ENCODE peak calls at places on chromosomes 3 and 15, in four cellular contexts. V is hepatocyte, C is SK-N-SH, W is pancreas. N is an unnamed sample.

GRCh38 chr3:159911011-159911663 is 77.5 kb upstream of the IL12A start:
- DNase-seq in V (no peak), W (no peak), C (no peak), N (no peak)

GRCh38 chr3:194312743-194313281 is 38.3 kb downstream of the CPN2 start:
- DNase-seq in V (peak), C (no peak), W (no peak), N (peak)

GRCh38 chr15:69881760-69882159 is 216.0 kb downstream of the TLE3 start:
- DNase-seq in W (no peak), V (no peak), C (no peak), N (no peak)

GRCh38 chr3:3027976-3028567 is 82.1 kb downstream of the IL5RA start:
- DNase-seq in W (no peak), V (no peak), C (no peak), N (no peak)

GRCh38 chr3:152834354-152835310 is at the start of gene P2RY1:
- DNase-seq in W (peak), C (peak), V (peak), N (peak)

GRCh38 chr3:165817160-165817709 is 20.0 kb downstream of the BCHE start:
- DNase-seq in V (no peak), C (no peak), W (no peak), N (no peak)

GRCh38 chr15:70058642-70059360 is 38.9 kb downstream of the TLE3 start:
- DNase-seq in W (no peak), C (no peak), V (no peak), N (no peak)

GRCh38 chr15:38207591-38207990 is 45.0 kb upstream of the SPRED1 start:
- DNase-seq in W (no peak), V (no peak), C (no peak), N (no peak)

GRCh38 chr3:150469031-150469930 is 61.2 kb downstream of the TSC22D2 start:
- DNase-seq in V (peak), C (no peak), W (peak), N (peak)

GRCh38 chr3:8736436-8736835 is 2.8 kb downstream of the CAV3 start:
- DNase-seq in V (no peak), C (no peak), W (no peak), N (no peak)

GRCh38 chr15:47300596-47300995 is 416.7 kb upstream of the SEMA6D start:
- DNase-seq in C (no peak), V (no peak), W (no peak), N (no peak)

GRCh38 chr3:159929181-159929893 is 59.3 kb upstream of the IL12A start:
- DNase-seq in W (no peak), C (no peak), V (peak), N (peak)

GRCh38 chr3:109835958-109836357 is 498.6 kb upstream of the DPPA4 start:
- DNase-seq in C (no peak), W (no peak), V (no peak), N (no peak)

GRCh38 chr3:176919836-176920760 is 277.2 kb downstream of the TBL1XR1 start:
- DNase-seq in W (no peak), C (no peak), V (peak), N (peak)

GRCh38 chr15:38696120-38696727 is 131.6 kb upstream of the RASGRP1 start:
- DNase-seq in V (no peak), W (no peak), C (no peak), N (no peak)

GRCh38 chr3:9794400-9794799 is 1.5 kb downstream of the ARPC4 start:
- DNase-seq in C (no peak), V (no peak), W (no peak), N (no peak)

GRCh38 chr15:66043264-66043663 is 174.0 kb downstream of the RAB11A start:
- DNase-seq in C (no peak), V (peak), W (peak), N (no peak)

GRCh38 chr3:187076297-187076696 is 63.0 kb downstream of the RPL39L start:
- DNase-seq in C (no peak), W (no peak), V (no peak), N (no peak)

GRCh38 chr3:187291001-187291511 is 481 bp downstream of the MASP1 start:
- DNase-seq in C (no peak), V (peak), W (no peak), N (peak)

GRCh38 chr15:20349774-20350498 is 191.7 kb downstream of the GOLGA6L6 start:
- DNase-seq in W (peak), V (peak), C (no peak), N (no peak)

GRCh38 chr3:55189359-55189801 is 261.5 kb upstream of the LRTM1 start:
- DNase-seq in V (peak), W (no peak), C (no peak), N (peak)

GRCh38 chr3:64214697-64215018 is 10.6 kb downstream of the PRICKLE2 start:
- DNase-seq in W (no peak), C (no peak), V (peak), N (peak)

GRCh38 chr3:141020139-141020940 is 30.8 kb upstream of the SPSB4 start:
- DNase-seq in C (no peak), W (no peak), V (no peak), N (no peak)

GRCh38 chr15:76514292-76514691 is 177.7 kb downstream of the ISL2 start:
- DNase-seq in C (no peak), V (peak), W (no peak), N (no peak)

GRCh38 chr3:123361019-123361418 is 87.9 kb downstream of the ADCY5 start:
- DNase-seq in V (no peak), C (no peak), W (no peak), N (no peak)
- TF ChIP-seq CTCF in V (no peak), C (peak), W (no peak), N (no peak)

GRCh38 chr3:142445816-142446254 is 2.0 kb downstream of the XRN1 start:
- DNase-seq in C (no peak), V (peak), W (no peak), N (peak)
- H3K4me3 ChIP-seq in C (peak), V (peak), W (no peak), N (peak)

GRCh38 chr3:132721479-132722164 is 587 bp downstream of the NPHP3 start:
- DNase-seq in W (peak), C (no peak), V (peak), N (peak)
- TF ChIP-seq CTCF in W (peak), C (peak), V (no peak), N (peak)

GRCh38 chr15:85692873-85693272 is 101.9 kb downstream of the KLHL25 start:
- DNase-seq in C (no peak), V (no peak), W (no peak), N (no peak)
- H3K4me3 ChIP-seq in C (no peak), V (no peak), W (no peak), N (no peak)

GRCh38 chr15:81195339-81195864 is 1.3 kb upstream of the IL16 start:
- DNase-seq in W (no peak), C (no peak), V (no peak), N (no peak)
- TF ChIP-seq CTCF in W (no peak), C (no peak), V (no peak), N (no peak)

GRCh38 chr15:67091966-67092677 is 26.7 kb downstream of the SMAD3 start:
- DNase-seq in W (no peak), C (no peak), V (no peak), N (no peak)

GRCh38 chr15:67093146-67093874 is 27.9 kb downstream of the SMAD3 start:
- DNase-seq in W (no peak), V (no peak), C (no peak), N (no peak)

GRCh38 chr15:67094001-67094826 is 28.8 kb downstream of the SMAD3 start:
- DNase-seq in V (no peak), C (no peak), W (no peak), N (no peak)

GRCh38 chr15:67091073-67091965 is 25.9 kb downstream of the SMAD3 start:
- DNase-seq in W (peak), C (peak), V (peak), N (peak)

DNA sequence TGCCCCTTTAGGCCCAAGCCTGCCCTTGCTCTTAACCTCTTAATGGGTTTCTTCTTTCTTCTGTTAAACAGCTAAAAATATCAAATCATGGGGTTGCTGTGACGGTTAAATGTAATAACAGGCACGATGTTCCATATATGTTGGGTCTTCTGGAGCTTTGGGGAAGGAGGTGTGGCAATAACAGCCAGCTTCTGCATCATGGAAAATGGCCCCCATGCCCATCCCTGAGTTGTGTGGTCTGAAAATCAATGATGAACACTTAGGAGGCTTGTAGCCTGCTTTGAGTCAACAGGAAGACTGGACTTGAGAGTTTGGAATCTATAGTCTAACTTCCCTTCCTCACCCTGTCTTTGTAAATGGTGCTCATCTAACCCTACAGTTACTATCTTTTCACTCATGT is 27.3 kb downstream of the SMAD3 start:
- DNase-seq in W (no peak), V (no peak), C (no peak), N (no peak)
- H3K4me3 ChIP-seq in W (no peak), V (no peak), C (no peak), N (no peak)

DNA sequence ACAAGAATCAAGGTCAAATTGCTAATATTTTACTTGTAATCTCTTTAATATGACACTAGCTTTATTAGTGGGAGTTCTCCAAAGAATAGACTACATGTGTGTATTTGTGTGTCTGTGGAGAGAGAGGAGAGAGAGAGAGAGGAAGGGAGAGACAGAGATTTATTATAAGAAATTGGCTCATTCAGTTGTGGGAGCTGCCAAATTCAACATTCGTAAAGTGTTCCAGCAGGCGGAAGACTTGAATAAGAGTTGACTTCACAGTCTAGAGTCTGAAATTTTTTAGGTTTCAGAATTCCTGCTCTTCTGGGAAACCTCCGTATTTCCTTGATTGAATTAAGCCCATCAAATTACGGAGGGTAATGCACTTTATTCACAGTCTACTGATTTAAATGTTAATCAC is 4.7 kb upstream of the CLDN1 start:
- DNase-seq in W (no peak), C (no peak), V (no peak), N (peak)
- TF ChIP-seq CTCF in W (no peak), C (no peak), V (no peak), N (peak)

GRCh38 chr3:12840591-12841084 is 727 bp downstream of the RPL32 start:
- DNase-seq in V (no peak), C (no peak), W (no peak), N (no peak)

GRCh38 chr3:12835005-12835665 is 6.2 kb downstream of the RPL32 start:
- DNase-seq in W (no peak), C (no peak), V (no peak), N (no peak)

GRCh38 chr3:12841085-12841969 is at the start of gene RPL32:
- DNase-seq in C (peak), W (peak), V (peak), N (peak)

GRCh38 chr3:12837295-12837986 is 3.9 kb downstream of the RPL32 start:
- DNase-seq in C (no peak), V (no peak), W (no peak), N (no peak)

DNA sequence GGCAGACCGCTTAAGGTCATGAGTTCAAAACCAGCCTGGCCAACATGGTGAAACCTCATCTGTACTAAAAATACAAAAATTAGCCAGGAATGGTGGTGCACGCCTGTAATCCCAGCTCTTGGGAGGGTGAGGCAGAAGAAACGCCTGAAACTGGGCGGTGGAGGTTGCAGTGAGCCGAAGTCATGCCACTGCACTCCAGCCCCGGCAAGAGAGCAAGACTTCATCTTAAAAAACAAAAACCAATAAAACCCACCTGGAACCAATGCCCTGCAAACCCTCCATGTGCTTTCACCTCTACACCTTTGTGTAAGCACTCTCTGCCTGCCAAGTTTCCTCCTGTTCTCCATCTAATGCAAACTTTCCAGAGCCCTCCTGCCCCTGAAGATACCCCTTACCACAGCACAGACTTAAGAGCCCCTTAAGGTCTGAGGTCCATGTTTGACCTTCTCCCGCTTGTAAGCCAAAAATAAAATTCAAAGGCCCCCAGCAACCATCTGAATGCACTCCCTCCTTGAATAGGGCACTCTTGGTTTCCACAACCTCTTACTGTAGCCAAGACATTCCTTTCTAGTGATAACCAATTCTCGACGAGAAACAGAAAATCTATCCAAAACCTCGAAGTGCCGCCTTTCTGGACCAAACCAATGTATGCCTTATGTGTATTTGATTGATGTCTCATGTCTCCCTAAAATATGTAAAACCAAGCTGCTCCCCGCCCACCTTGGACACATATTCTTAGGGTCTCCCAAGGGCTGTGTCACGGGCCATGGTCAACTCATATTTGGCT is 3.0 kb downstream of the RPL32 start:
- DNase-seq in C (no peak), W (no peak), V (no peak), N (no peak)
- H3K4me3 ChIP-seq in C (peak), W (no peak), V (no peak), N (no peak)

DNA sequence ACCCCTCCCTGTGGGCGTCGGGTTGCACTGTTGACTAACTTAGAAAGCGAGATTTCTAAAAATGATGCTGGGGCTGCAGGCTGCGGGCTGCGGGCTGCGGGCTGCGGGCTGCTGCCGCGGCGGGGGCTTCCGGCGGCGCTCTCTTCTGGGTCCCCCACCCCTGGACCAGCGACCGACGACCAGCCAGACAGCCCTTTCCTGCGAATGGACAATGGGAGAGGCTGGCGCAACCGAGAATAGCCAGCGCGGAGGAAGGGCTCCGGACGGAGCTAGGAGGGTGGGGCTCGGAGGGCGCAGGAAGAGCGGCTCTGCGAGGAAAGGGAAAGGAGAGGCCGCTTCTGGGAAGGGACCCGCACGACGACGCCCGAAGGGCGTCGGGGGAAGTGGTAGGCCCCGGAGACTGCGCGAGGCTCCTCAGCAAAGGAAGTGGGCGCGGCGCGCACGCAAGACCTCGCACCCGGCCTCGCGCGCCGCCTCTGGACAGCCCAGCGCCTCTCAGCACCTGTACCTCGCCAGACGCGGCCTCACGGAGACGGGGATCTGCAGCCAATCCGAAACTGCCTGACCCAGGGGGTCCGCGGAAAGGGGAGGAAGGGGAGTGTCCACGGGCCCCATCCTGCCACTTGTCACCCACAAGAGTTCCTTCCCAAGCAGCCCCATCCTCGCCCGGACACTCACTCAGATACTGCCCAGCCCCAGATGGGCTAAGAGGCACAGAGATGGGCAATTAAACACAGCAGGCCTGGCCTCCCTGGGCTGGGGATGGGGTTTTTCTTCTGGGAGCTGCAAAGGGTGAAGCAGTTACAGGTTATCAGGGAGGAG is 70.7 kb downstream of the SLC12A8 start:
- DNase-seq in V (peak), C (peak), W (no peak), N (peak)
- TF ChIP-seq CTCF in V (peak), C (no peak), W (no peak), N (peak)

N was measured in cardiac fibroblast.